ENCODE peak calls at places on chromosomes 13 and 19, in nine cellular contexts. M is CD4-positive, CD25-positive, alpha-beta regulatory T cell; W is SJSA1; V is tibial artery; O is fibroblast of pulmonary artery; L is naive thymus-derived CD4-positive, alpha-beta T cell; P is heart right ventricle; T is neural progenitor cell; Z is cardiac fibroblast. N is an unnamed sample.

GRCh38 chr19:2215281-2215751 is 20.8 kb downstream of the PLEKHJ1 start:
- DNase-seq in O (no peak), L (peak; percentile 44), M (peak; percentile 27), P (no peak), Z (no peak), W (no peak), T (peak; percentile 44), V (no peak), N (no peak)

GRCh38 chr19:30281903-30282302 is 90.3 kb upstream of the ZNF536 start:
- DNase-seq in T (no peak), O (no peak), P (no peak), Z (no peak), M (no peak), W (no peak), V (no peak), L (no peak), N (no peak)

GRCh38 chr19:10120538-10121198 is 969 bp upstream of the EIF3G start:
- DNase-seq in L (no peak), O (peak; percentile 88), Z (peak; percentile 99), V (no peak), M (no peak), P (no peak), W (peak; percentile 88), T (no peak), N (no peak)

GRCh38 chr13:19910336-19911072 is 47.1 kb upstream of the ZMYM5 start:
- DNase-seq in Z (peak; percentile 72), O (peak; percentile 8), W (peak; percentile 25), P (no peak), L (no peak), M (no peak), T (no peak), V (no peak), N (no peak)

GRCh38 chr19:18428837-18429674 is 8.9 kb downstream of the ISYNA1 start:
- DNase-seq in M (peak; percentile 84), P (peak; percentile 80), O (peak; percentile 71), T (peak; percentile 98), W (peak; percentile 87), L (peak; percentile 82), Z (peak; percentile 81), V (peak; percentile 87), N (peak; percentile 72)

GRCh38 chr19:50992666-50993035 is 8.8 kb downstream of the KLK8 start:
- DNase-seq in V (no peak), L (no peak), M (no peak), Z (no peak), W (no peak), T (no peak), O (no peak), P (no peak), N (no peak)

GRCh38 chr19:17687857-17688784 is at the start of gene UNC13A:
- DNase-seq in P (peak; percentile 56), V (no peak), W (no peak), T (peak; percentile 92), O (peak; percentile 48), M (peak; percentile 41), L (peak; percentile 47), Z (peak; percentile 17), N (no peak)

GRCh38 chr13:103246581-103247200 is 180.5 kb upstream of the SLC10A2 start:
- DNase-seq in M (no peak), L (no peak), Z (no peak), W (no peak), O (no peak), P (no peak), V (no peak), T (no peak), N (no peak)

GRCh38 chr19:28880735-28881401 is 332.1 kb downstream of the UQCRFS1 start:
- DNase-seq in T (no peak), Z (no peak), W (no peak), P (no peak), M (no peak), V (no peak), L (no peak), O (no peak), N (no peak)

GRCh38 chr13:32829676-32830091 is 186.5 kb upstream of the KL start:
- DNase-seq in Z (peak; percentile 48), M (no peak), T (no peak), L (no peak), O (peak; percentile 21), V (no peak), W (no peak), P (no peak), N (no peak)

GRCh38 chr13:49938921-49939320 is 2.8 kb upstream of the SPRYD7 start:
- DNase-seq in W (no peak), L (no peak), O (no peak), V (no peak), P (no peak), M (no peak), Z (no peak), T (no peak), N (no peak)

GRCh38 chr19:32930567-32930966 is 41.2 kb downstream of the CEP89 start:
- DNase-seq in V (no peak), Z (no peak), L (no peak), O (no peak), P (no peak), M (no peak), T (no peak), W (no peak), N (no peak)

GRCh38 chr19:34806976-34807860 is 34.2 kb upstream of the ZNF599 start:
- DNase-seq in L (no peak), P (no peak), Z (peak; percentile 6), V (no peak), O (no peak), M (no peak), T (no peak), W (no peak), N (no peak)

GRCh38 chr13:30561506-30561905 is 56.2 kb upstream of the USPL1 start:
- DNase-seq in L (no peak), M (no peak), Z (peak; percentile 12), O (no peak), P (no peak), W (no peak), V (no peak), T (no peak), N (no peak)

GRCh38 chr13:44646044-44646443 is 69.9 kb upstream of the TSC22D1 start:
- DNase-seq in W (no peak), P (no peak), Z (no peak), T (no peak), L (no peak), O (no peak), M (no peak), V (no peak), N (no peak)

GRCh38 chr19:50975766-50976165 is 6.4 kb upstream of the KLK6 start:
- DNase-seq in M (no peak), O (no peak), T (no peak), Z (no peak), W (no peak), V (no peak), P (no peak), L (no peak), N (no peak)

GRCh38 chr19:47372603-47373002 is 23.5 kb downstream of the DHX34 start:
- DNase-seq in M (no peak), Z (no peak), T (no peak), V (no peak), P (no peak), O (no peak), W (no peak), L (no peak), N (no peak)

GRCh38 chr19:47704024-47704423 is 9.2 kb upstream of the EHD2 start:
- DNase-seq in Z (peak; percentile 79), T (no peak), V (no peak), L (no peak), P (no peak), M (no peak), W (peak; percentile 92), O (peak; percentile 61), N (no peak)

GRCh38 chr13:30346159-30346788 is 38.9 kb upstream of the KATNAL1 start:
- DNase-seq in W (no peak), M (peak; percentile 71), O (no peak), Z (no peak), V (no peak), L (no peak), T (no peak), P (no peak), N (no peak)

DNA sequence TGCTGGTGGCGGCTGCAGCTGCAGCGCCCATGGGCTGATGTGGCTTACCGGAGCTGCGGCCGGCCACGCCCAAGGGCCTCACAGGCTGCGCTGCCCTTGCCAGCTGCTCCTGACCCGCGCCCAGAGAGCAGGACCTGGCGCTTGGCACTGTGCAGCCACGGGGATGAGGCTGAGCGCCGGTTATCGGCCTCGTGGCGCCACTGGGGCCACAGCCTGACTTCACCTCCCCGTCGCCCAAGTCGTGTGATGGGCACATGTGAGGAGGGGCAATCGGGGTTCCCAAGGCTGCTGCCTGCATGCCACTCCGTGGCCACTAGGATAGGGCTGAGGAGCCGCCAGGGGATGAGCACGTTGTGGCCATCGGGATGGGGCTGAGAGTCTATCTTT is 77.2 kb upstream of the PABPC3 start:
- DNase-seq in L (no peak), P (no peak), T (peak; percentile 36), W (no peak), M (no peak), O (no peak), V (no peak), Z (no peak), N (no peak)
- H3K4me3 ChIP-seq in L (no peak overlapping the region), P (peak overlapping the region; percentile 20), T (peak overlapping the region; percentile 59), W (no peak overlapping the region), M (no peak overlapping the region), O (no peak overlapping the region), V (no peak overlapping the region), Z (no peak overlapping the region), N (no peak overlapping the region)

DNA sequence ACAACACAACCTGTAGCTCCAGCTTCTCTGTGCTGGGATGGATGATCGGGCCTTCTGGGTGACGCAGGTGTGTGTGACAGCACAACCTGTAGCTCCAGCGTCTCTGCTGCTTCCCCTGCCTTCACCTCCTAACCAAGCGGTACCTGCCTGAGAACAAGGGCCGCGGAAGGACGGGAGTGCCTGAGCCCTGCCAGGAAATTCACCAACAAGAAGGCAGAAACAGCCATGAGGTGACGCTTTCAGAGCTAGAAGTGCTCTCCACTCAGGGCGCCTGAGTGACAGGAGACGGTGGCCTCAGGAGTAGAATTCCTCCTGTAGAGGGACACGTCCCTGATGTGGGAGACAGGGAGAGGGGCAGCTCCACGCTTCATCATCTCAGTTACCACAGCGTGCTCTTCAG is 17.4 kb downstream of the ZNF331 start:
- DNase-seq in P (no peak), M (no peak), O (no peak), V (no peak), W (no peak), Z (no peak), T (no peak), L (no peak), N (no peak)
- H3K4me3 ChIP-seq in P (peak overlapping the region; percentile 62), M (peak overlapping the region; percentile 66), O (peak overlapping the region; percentile 63), V (peak overlapping the region; percentile 68), W (no peak overlapping the region), Z (peak overlapping the region; percentile 58), T (no peak overlapping the region), L (peak overlapping the region; percentile 67), N (no peak overlapping the region)

DNA sequence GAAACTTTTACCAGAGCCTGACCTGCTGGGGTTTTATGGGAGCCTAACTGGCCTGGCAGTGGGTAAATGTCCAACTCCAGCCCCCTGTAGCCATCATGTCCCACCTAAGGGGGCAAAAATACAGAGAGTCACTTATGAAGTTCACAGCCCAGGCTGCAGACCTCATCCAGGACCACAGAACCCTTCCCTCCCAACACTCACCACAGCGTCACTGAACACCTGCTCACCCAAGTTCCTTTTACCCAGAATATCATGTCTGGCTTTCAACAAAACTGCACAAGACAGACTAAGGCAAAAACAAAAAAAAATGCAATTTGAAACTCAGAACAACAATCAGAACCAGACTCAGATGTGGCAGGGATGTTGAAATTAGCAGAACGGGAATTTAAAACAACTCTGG is 6.4 kb downstream of the CEACAM3 start:
- DNase-seq in P (no peak), O (no peak), M (no peak), L (no peak), W (no peak), Z (no peak), T (no peak), V (no peak), N (no peak)
- H3K4me3 ChIP-seq in P (no peak overlapping the region), O (no peak overlapping the region), M (no peak overlapping the region), L (no peak overlapping the region), W (no peak overlapping the region), Z (no peak overlapping the region), T (peak overlapping the region; percentile 17), V (no peak overlapping the region), N (no peak overlapping the region)

GRCh38 chr13:39601636-39602035 is 1.4 kb downstream of the LHFPL6 start:
- DNase-seq in T (no peak), V (no peak), P (no peak), O (no peak), L (no peak), Z (no peak), W (no peak), M (no peak), N (no peak)
- H3K4me3 ChIP-seq in T (no peak overlapping the region), V (peak overlapping the region; percentile 81), P (peak overlapping the region; percentile 94), O (peak overlapping the region; percentile 90), L (no peak overlapping the region), Z (peak overlapping the region; percentile 93), W (peak overlapping the region; percentile 93), M (no peak overlapping the region), N (peak overlapping the region; percentile 81)

N was measured in uterus.